ENCODE peak calls at places on chromosomes 11 and 22, in nine cellular contexts. One of them, this sample, is unnamed.

GRCh38 chr11:11501546-11502274 is 120.1 kb downstream of the GALNT18 start:
- DNase-seq in IMR-90: no peak
- DNase-seq in colonic mucosa: peak; percentile 40
- DNase-seq in neural progenitor cell: no peak
- DNase-seq in PC-3: no peak
- DNase-seq in mesendoderm: no peak
- DNase-seq in GM23248: no peak
- DNase-seq in fibroblast of lung: no peak
- DNase-seq in H9: no peak
- DNase-seq in this sample: no peak

GRCh38 chr11:88421530-88421929 is 84.0 kb upstream of the CTSC start:
- DNase-seq in fibroblast of lung: peak; percentile 56
- DNase-seq in GM23248: peak; percentile 56
- DNase-seq in IMR-90: peak; percentile 48
- DNase-seq in neural progenitor cell: peak; percentile 6
- DNase-seq in colonic mucosa: peak; percentile 24
- DNase-seq in mesendoderm: peak; percentile 60
- DNase-seq in H9: no peak
- DNase-seq in PC-3: peak; percentile 73
- DNase-seq in this sample: peak; percentile 61

GRCh38 chr11:83566948-83567347 is 280.8 kb upstream of the CCDC90B start:
- DNase-seq in mesendoderm: peak; percentile 69
- DNase-seq in H9: no peak
- DNase-seq in PC-3: peak; percentile 40
- DNase-seq in fibroblast of lung: peak; percentile 69
- DNase-seq in neural progenitor cell: no peak
- DNase-seq in GM23248: peak; percentile 93
- DNase-seq in IMR-90: peak; percentile 83
- DNase-seq in colonic mucosa: no peak
- DNase-seq in this sample: no peak

GRCh38 chr11:93498099-93499040 is 44.8 kb downstream of the SMCO4 start:
- DNase-seq in fibroblast of lung: peak; percentile 84
- DNase-seq in H9: peak; percentile 51
- DNase-seq in neural progenitor cell: peak; percentile 21
- DNase-seq in IMR-90: peak; percentile 51
- DNase-seq in colonic mucosa: no peak
- DNase-seq in PC-3: peak; percentile 67
- DNase-seq in GM23248: peak; percentile 10
- DNase-seq in mesendoderm: peak; percentile 88
- DNase-seq in this sample: peak; percentile 78

GRCh38 chr11:110305169-110306018 is 9.0 kb upstream of the RDX start:
- DNase-seq in fibroblast of lung: peak; percentile 73
- DNase-seq in H9: no peak
- DNase-seq in colonic mucosa: no peak
- DNase-seq in neural progenitor cell: no peak
- DNase-seq in GM23248: peak; percentile 18
- DNase-seq in PC-3: peak; percentile 98
- DNase-seq in mesendoderm: no peak
- DNase-seq in IMR-90: no peak
- DNase-seq in this sample: no peak

GRCh38 chr11:44941286-44942021 is 9.2 kb downstream of the TP53I11 start:
- DNase-seq in GM23248: no peak
- DNase-seq in H9: no peak
- DNase-seq in IMR-90: no peak
- DNase-seq in neural progenitor cell: no peak
- DNase-seq in PC-3: no peak
- DNase-seq in colonic mucosa: no peak
- DNase-seq in fibroblast of lung: no peak
- DNase-seq in mesendoderm: no peak
- DNase-seq in this sample: no peak

GRCh38 chr11:42727879-42728278 is 583.9 kb upstream of the API5 start:
- DNase-seq in colonic mucosa: no peak
- DNase-seq in PC-3: no peak
- DNase-seq in GM23248: no peak
- DNase-seq in H9: no peak
- DNase-seq in neural progenitor cell: no peak
- DNase-seq in mesendoderm: no peak
- DNase-seq in IMR-90: no peak
- DNase-seq in fibroblast of lung: no peak
- DNase-seq in this sample: no peak

GRCh38 chr11:10317776-10318526 is 13.1 kb downstream of the ADM start:
- DNase-seq in PC-3: no peak
- DNase-seq in colonic mucosa: no peak
- DNase-seq in neural progenitor cell: peak; percentile 29
- DNase-seq in H9: no peak
- DNase-seq in GM23248: no peak
- DNase-seq in IMR-90: no peak
- DNase-seq in fibroblast of lung: no peak
- DNase-seq in mesendoderm: peak; percentile 12
- DNase-seq in this sample: peak; percentile 52

GRCh38 chr11:118813551-118813950 is 22.6 kb upstream of the DDX6 start:
- DNase-seq in H9: no peak
- DNase-seq in fibroblast of lung: no peak
- DNase-seq in PC-3: no peak
- DNase-seq in mesendoderm: no peak
- DNase-seq in neural progenitor cell: no peak
- DNase-seq in colonic mucosa: no peak
- DNase-seq in GM23248: no peak
- DNase-seq in IMR-90: no peak
- DNase-seq in this sample: no peak

GRCh38 chr11:118812485-118812884 is 21.5 kb upstream of the DDX6 start:
- DNase-seq in neural progenitor cell: no peak
- DNase-seq in colonic mucosa: no peak
- DNase-seq in mesendoderm: peak; percentile 26
- DNase-seq in PC-3: no peak
- DNase-seq in fibroblast of lung: no peak
- DNase-seq in GM23248: no peak
- DNase-seq in H9: no peak
- DNase-seq in IMR-90: no peak
- DNase-seq in this sample: no peak

GRCh38 chr11:118820412-118821357 is 29.7 kb upstream of the DDX6 start:
- DNase-seq in IMR-90: no peak
- DNase-seq in colonic mucosa: peak; percentile 85
- DNase-seq in GM23248: peak; percentile 73
- DNase-seq in H9: peak; percentile 44
- DNase-seq in PC-3: peak; percentile 89
- DNase-seq in fibroblast of lung: peak; percentile 68
- DNase-seq in neural progenitor cell: peak; percentile 12
- DNase-seq in mesendoderm: peak; percentile 9
- DNase-seq in this sample: peak; percentile 52

GRCh38 chr11:118819687-118820086 is 28.7 kb upstream of the DDX6 start:
- DNase-seq in colonic mucosa: no peak
- DNase-seq in H9: no peak
- DNase-seq in fibroblast of lung: no peak
- DNase-seq in GM23248: no peak
- DNase-seq in neural progenitor cell: no peak
- DNase-seq in PC-3: no peak
- DNase-seq in IMR-90: no peak
- DNase-seq in mesendoderm: no peak
- DNase-seq in this sample: no peak

DNA sequence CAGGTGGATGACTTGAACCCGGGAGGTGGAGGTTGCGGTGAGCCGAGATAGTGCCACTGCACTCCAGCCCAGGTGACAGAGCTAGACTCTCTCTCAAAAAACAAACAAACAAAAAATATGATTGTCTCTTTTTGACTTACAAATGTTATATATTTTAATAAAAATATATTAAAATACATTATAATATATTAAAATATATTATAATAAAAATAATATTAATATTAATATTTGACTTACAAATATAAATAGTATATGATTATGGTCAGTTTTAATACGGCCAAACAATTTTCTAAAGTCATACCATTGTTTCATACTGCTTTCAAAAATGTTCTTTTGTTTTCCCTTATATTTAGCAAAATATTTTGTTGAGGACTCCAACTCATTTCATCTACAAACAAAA is 27.2 kb upstream of the DDX6 start:
- DNase-seq in fibroblast of lung: no peak
- DNase-seq in mesendoderm: no peak
- DNase-seq in colonic mucosa: no peak
- DNase-seq in PC-3: no peak
- DNase-seq in neural progenitor cell: no peak
- DNase-seq in GM23248: no peak
- DNase-seq in H9: no peak
- DNase-seq in IMR-90: no peak
- DNase-seq in this sample: no peak
- H3K9ac ChIP-seq in fibroblast of lung: no peak overlapping the region
- H3K9ac ChIP-seq in mesendoderm: no peak overlapping the region
- H3K9ac ChIP-seq in colonic mucosa: no peak overlapping the region
- H3K9ac ChIP-seq in PC-3: no peak overlapping the region
- H3K9ac ChIP-seq in neural progenitor cell: no peak overlapping the region
- H3K9ac ChIP-seq in GM23248: no peak overlapping the region
- H3K9ac ChIP-seq in H9: no peak overlapping the region
- H3K9ac ChIP-seq in IMR-90: no peak overlapping the region
- H3K9ac ChIP-seq in this sample: no peak overlapping the region

GRCh38 chr11:133595998-133596590 is 63.8 kb upstream of the OPCML start:
- DNase-seq in IMR-90: no peak
- DNase-seq in neural progenitor cell: no peak
- DNase-seq in colonic mucosa: no peak
- DNase-seq in fibroblast of lung: no peak
- DNase-seq in PC-3: no peak
- DNase-seq in GM23248: no peak
- DNase-seq in mesendoderm: no peak
- DNase-seq in H9: no peak
- DNase-seq in this sample: no peak

GRCh38 chr11:133598879-133599278 is 66.6 kb upstream of the OPCML start:
- DNase-seq in neural progenitor cell: peak; percentile 8
- DNase-seq in colonic mucosa: no peak
- DNase-seq in IMR-90: no peak
- DNase-seq in GM23248: no peak
- DNase-seq in fibroblast of lung: no peak
- DNase-seq in mesendoderm: no peak
- DNase-seq in PC-3: no peak
- DNase-seq in H9: no peak
- DNase-seq in this sample: no peak

GRCh38 chr11:133600876-133601275 is 68.6 kb upstream of the OPCML start:
- DNase-seq in colonic mucosa: no peak
- DNase-seq in IMR-90: no peak
- DNase-seq in GM23248: no peak
- DNase-seq in neural progenitor cell: no peak
- DNase-seq in fibroblast of lung: no peak
- DNase-seq in PC-3: no peak
- DNase-seq in H9: no peak
- DNase-seq in mesendoderm: no peak
- DNase-seq in this sample: no peak

DNA sequence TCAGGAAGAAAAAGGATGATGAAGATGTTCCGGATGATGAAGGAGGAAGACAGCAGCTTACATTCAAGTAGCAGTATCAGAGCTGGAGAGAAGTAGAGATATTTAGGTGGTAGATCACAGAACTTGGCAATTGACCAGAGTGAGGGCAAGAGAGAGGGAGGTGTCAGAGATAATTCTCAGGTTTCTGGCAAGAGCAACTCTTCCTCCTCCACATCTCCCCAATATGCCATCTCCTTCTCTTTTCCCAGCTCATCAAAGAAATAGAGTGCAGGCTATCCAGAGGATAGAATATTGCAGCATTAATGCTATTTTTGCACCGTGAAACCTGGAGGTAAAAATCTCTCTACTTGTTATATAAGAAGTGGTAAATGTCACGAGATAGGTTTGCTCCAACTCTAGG is 64.9 kb upstream of the OPCML start:
- DNase-seq in neural progenitor cell: no peak
- DNase-seq in H9: no peak
- DNase-seq in colonic mucosa: no peak
- DNase-seq in fibroblast of lung: no peak
- DNase-seq in GM23248: no peak
- DNase-seq in mesendoderm: no peak
- DNase-seq in PC-3: no peak
- DNase-seq in IMR-90: no peak
- DNase-seq in this sample: no peak
- H3K27ac ChIP-seq in neural progenitor cell: no peak overlapping the region
- H3K27ac ChIP-seq in H9: no peak overlapping the region
- H3K27ac ChIP-seq in colonic mucosa: no peak overlapping the region
- H3K27ac ChIP-seq in fibroblast of lung: no peak overlapping the region
- H3K27ac ChIP-seq in GM23248: no peak overlapping the region
- H3K27ac ChIP-seq in mesendoderm: no peak overlapping the region
- H3K27ac ChIP-seq in PC-3: no peak overlapping the region
- H3K27ac ChIP-seq in IMR-90: no peak overlapping the region
- H3K27ac ChIP-seq in this sample: no peak overlapping the region

GRCh38 chr22:50524664-50525103 is 714 bp downstream of the SCO2 start:
- DNase-seq in GM23248: peak; percentile 65
- DNase-seq in fibroblast of lung: no peak
- DNase-seq in neural progenitor cell: no peak
- DNase-seq in PC-3: no peak
- DNase-seq in H9: no peak
- DNase-seq in mesendoderm: no peak
- DNase-seq in IMR-90: no peak
- DNase-seq in colonic mucosa: peak; percentile 83
- DNase-seq in this sample: no peak
- H3K9ac ChIP-seq in GM23248: peak overlapping the region; percentile 85
- H3K9ac ChIP-seq in fibroblast of lung: peak overlapping the region; percentile 84
- H3K9ac ChIP-seq in neural progenitor cell: peak overlapping the region; percentile 76
- H3K9ac ChIP-seq in PC-3: peak overlapping the region; percentile 94
- H3K9ac ChIP-seq in H9: no peak overlapping the region
- H3K9ac ChIP-seq in mesendoderm: peak overlapping the region; percentile 98
- H3K9ac ChIP-seq in IMR-90: peak overlapping the region; percentile 77
- H3K9ac ChIP-seq in colonic mucosa: peak overlapping the region; percentile 86
- H3K9ac ChIP-seq in this sample: peak overlapping the region; percentile 75

GRCh38 chr22:45482169-45482568 is 20.5 kb upstream of the FBLN1 start:
- DNase-seq in IMR-90: no peak
- DNase-seq in fibroblast of lung: no peak
- DNase-seq in GM23248: no peak
- DNase-seq in H9: no peak
- DNase-seq in colonic mucosa: no peak
- DNase-seq in neural progenitor cell: peak; percentile 68
- DNase-seq in mesendoderm: no peak
- DNase-seq in PC-3: no peak
- DNase-seq in this sample: no peak

GRCh38 chr22:45485271-45485670 is 17.4 kb upstream of the FBLN1 start:
- DNase-seq in colonic mucosa: no peak
- DNase-seq in GM23248: no peak
- DNase-seq in neural progenitor cell: no peak
- DNase-seq in fibroblast of lung: no peak
- DNase-seq in mesendoderm: no peak
- DNase-seq in IMR-90: no peak
- DNase-seq in H9: no peak
- DNase-seq in PC-3: no peak
- DNase-seq in this sample: no peak

GRCh38 chr22:45484742-45485141 is 17.9 kb upstream of the FBLN1 start:
- DNase-seq in neural progenitor cell: no peak
- DNase-seq in PC-3: no peak
- DNase-seq in colonic mucosa: no peak
- DNase-seq in GM23248: no peak
- DNase-seq in mesendoderm: no peak
- DNase-seq in fibroblast of lung: no peak
- DNase-seq in H9: no peak
- DNase-seq in IMR-90: no peak
- DNase-seq in this sample: no peak

GRCh38 chr22:45483319-45483718 is 19.4 kb upstream of the FBLN1 start:
- DNase-seq in GM23248: no peak
- DNase-seq in mesendoderm: peak; percentile 35
- DNase-seq in neural progenitor cell: no peak
- DNase-seq in IMR-90: no peak
- DNase-seq in H9: no peak
- DNase-seq in PC-3: no peak
- DNase-seq in colonic mucosa: no peak
- DNase-seq in fibroblast of lung: no peak
- DNase-seq in this sample: no peak

DNA sequence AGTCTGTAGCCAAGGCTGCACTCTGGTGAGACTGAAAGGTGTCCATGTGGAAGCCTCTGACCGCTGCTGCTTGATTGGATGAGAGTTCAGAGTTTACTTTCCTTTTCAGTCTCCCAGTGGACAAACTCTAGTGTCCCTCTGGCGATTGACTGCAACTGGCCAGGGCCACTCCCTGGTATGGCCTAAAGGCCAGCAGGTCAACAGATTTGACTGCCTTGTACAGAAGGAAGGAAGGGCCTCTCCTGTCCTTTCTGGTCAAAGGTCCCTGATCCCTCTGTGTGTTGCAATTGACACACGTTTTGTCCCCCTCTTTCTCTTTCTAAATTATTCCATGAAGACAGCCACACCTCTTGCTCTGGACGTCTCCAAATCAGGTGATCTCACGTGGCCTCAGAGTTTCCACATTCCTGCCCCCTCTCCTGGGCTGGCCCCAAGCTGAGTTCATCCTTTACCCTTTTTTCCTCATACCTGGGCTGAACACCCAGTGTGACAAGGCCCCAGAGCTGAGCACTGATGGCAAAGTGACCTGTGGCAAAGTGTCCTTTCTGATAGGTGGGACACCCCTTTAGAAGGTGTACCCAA is 18.7 kb upstream of the FBLN1 start:
- DNase-seq in GM23248: no peak
- DNase-seq in PC-3: no peak
- DNase-seq in colonic mucosa: no peak
- DNase-seq in H9: no peak
- DNase-seq in mesendoderm: no peak
- DNase-seq in neural progenitor cell: no peak
- DNase-seq in fibroblast of lung: no peak
- DNase-seq in IMR-90: no peak
- DNase-seq in this sample: no peak
- H3K27ac ChIP-seq in GM23248: no peak overlapping the region
- H3K27ac ChIP-seq in PC-3: no peak overlapping the region
- H3K27ac ChIP-seq in colonic mucosa: no peak overlapping the region
- H3K27ac ChIP-seq in H9: no peak overlapping the region
- H3K27ac ChIP-seq in mesendoderm: no peak overlapping the region
- H3K27ac ChIP-seq in neural progenitor cell: no peak overlapping the region
- H3K27ac ChIP-seq in fibroblast of lung: no peak overlapping the region
- H3K27ac ChIP-seq in IMR-90: no peak overlapping the region
- H3K27ac ChIP-seq in this sample: no peak overlapping the region